ENCODE peak calls at places on chromosomes 2 and 18, in seven cellular contexts. M is H9; B is NCI-H510A treated with DMSO at 0.1 percent for 48 hours; F is stomach; R is fibroblast of pulmonary artery; Q is NCI-H2029; H is naive thymus-derived CD8-positive, alpha-beta T cell. C is an unnamed sample.

GRCh38 chr2:169637620-169638019 is 53.5 kb downstream of the PPIG start:
- DNase-seq in M (no peak), B (no peak), Q (no peak), R (peak), F (no peak), H (no peak), C (no peak)

GRCh38 chr2:144695661-144696060 is 175.7 kb upstream of the ZEB2 start:
- DNase-seq in B (no peak), H (no peak), Q (no peak), F (no peak), M (no peak), R (no peak), C (no peak)

GRCh38 chr2:68730828-68731227 is 3.8 kb upstream of the ARHGAP25 start:
- DNase-seq in R (peak), M (no peak), Q (no peak), H (no peak), F (no peak), B (no peak), C (no peak)

GRCh38 chr2:103739216-103739615 is 977.4 kb downstream of the TMEM182 start:
- DNase-seq in M (no peak), R (no peak), H (no peak), Q (no peak), B (no peak), F (no peak), C (no peak)

GRCh38 chr18:27008575-27008974 is 143.1 kb upstream of the AQP4 start:
- DNase-seq in M (peak), H (no peak), R (no peak), B (no peak), Q (no peak), F (no peak), C (no peak)

GRCh38 chr2:30775833-30776232 is 31.4 kb downstream of the CAPN13 start:
- DNase-seq in B (no peak), R (no peak), H (no peak), F (peak), M (peak), Q (no peak), C (no peak)

GRCh38 chr2:64491426-64491825 is 32.7 kb upstream of the AFTPH start:
- DNase-seq in M (no peak), R (peak), B (no peak), F (no peak), H (no peak), Q (no peak), C (no peak)

GRCh38 chr2:28616618-28617017 is 120.8 kb downstream of the PLB1 start:
- DNase-seq in H (no peak), R (peak), M (no peak), F (no peak), B (no peak), Q (no peak), C (no peak)

GRCh38 chr18:29596959-29597358 is 1420.0 kb upstream of the CDH2 start:
- DNase-seq in M (no peak), F (no peak), B (no peak), R (no peak), H (no peak), Q (no peak), C (no peak)

GRCh38 chr2:44802409-44803099 is 138.9 kb upstream of the SIX3 start:
- DNase-seq in H (no peak), B (no peak), Q (no peak), R (no peak), F (peak), M (peak), C (peak)

GRCh38 chr2:96164459-96165184 is 19.4 kb upstream of the DUSP2 start:
- DNase-seq in B (peak), M (peak), R (no peak), F (no peak), H (peak), Q (no peak), C (peak)

GRCh38 chr2:100294162-100294497 is 28.2 kb downstream of the LONRF2 start:
- DNase-seq in R (no peak), M (no peak), H (no peak), Q (no peak), F (no peak), B (no peak), C (no peak)

GRCh38 chr2:73063909-73064875 is 7.3 kb downstream of the SFXN5 start:
- DNase-seq in M (peak), R (peak), B (no peak), F (no peak), Q (no peak), H (no peak), C (no peak)

GRCh38 chr18:70337139-70337972 is 48.5 kb downstream of the SOCS6 start:
- DNase-seq in R (peak), B (no peak), Q (no peak), M (peak), H (no peak), F (peak), C (no peak)

GRCh38 chr2:225037374-225038075 is 4.7 kb downstream of the DOCK10 start:
- DNase-seq in H (no peak), F (no peak), R (no peak), B (no peak), Q (no peak), M (no peak), C (no peak)